ENCODE peak calls at places on chromosome 1, in four cellular contexts. One of them, this sample, is unnamed.

GRCh38 chr1:232084584-232085223 is 458.1 kb downstream of the DISC1 start:
- DNase-seq in GM20000: no peak
- DNase-seq in myocyte: peak; percentile 19
- DNase-seq in AG08395: no peak
- DNase-seq in this sample: peak; percentile 24

GRCh38 chr1:10387611-10388386 is 11.1 kb upstream of the PGD start:
- DNase-seq in AG08395: peak; percentile 46
- DNase-seq in GM20000: peak; percentile 53
- DNase-seq in myocyte: peak; percentile 64
- DNase-seq in this sample: peak; percentile 14

GRCh38 chr1:23555949-23556640 is 3.2 kb downstream of the ID3 start:
- DNase-seq in myocyte: peak; percentile 67
- DNase-seq in AG08395: peak; percentile 22
- DNase-seq in GM20000: no peak
- DNase-seq in this sample: no peak

GRCh38 chr1:110148961-110149360 is 1.3 kb upstream of the SLC6A17 start:
- DNase-seq in myocyte: no peak
- DNase-seq in GM20000: no peak
- DNase-seq in AG08395: no peak
- DNase-seq in this sample: no peak

GRCh38 chr1:115991909-115992308 is 15.6 kb downstream of the SLC22A15 start:
- DNase-seq in AG08395: no peak
- DNase-seq in GM20000: no peak
- DNase-seq in myocyte: no peak
- DNase-seq in this sample: no peak

GRCh38 chr1:234047113-234047512 is 142.6 kb downstream of the SLC35F3 start:
- DNase-seq in AG08395: no peak
- DNase-seq in myocyte: no peak
- DNase-seq in GM20000: no peak
- DNase-seq in this sample: no peak

GRCh38 chr1:41041866-41042265 is 20.3 kb upstream of the SLFNL1 start:
- DNase-seq in GM20000: no peak
- DNase-seq in AG08395: no peak
- DNase-seq in myocyte: peak; percentile 11
- DNase-seq in this sample: no peak

GRCh38 chr1:43868741-43869067 is 64.9 kb upstream of the ARTN start:
- DNase-seq in AG08395: no peak
- DNase-seq in GM20000: no peak
- DNase-seq in myocyte: peak; percentile 99
- DNase-seq in this sample: no peak

GRCh38 chr1:112359961-112360767 is 35.9 kb upstream of the CTTNBP2NL start:
- DNase-seq in myocyte: peak; percentile 47
- DNase-seq in GM20000: no peak
- DNase-seq in AG08395: peak; percentile 81
- DNase-seq in this sample: peak; percentile 57